ENCODE peak calls at places on chromosomes 13 and 19, in four cellular contexts. R is H1, C is mesendoderm, T is IMR-90. M is an unnamed sample.

GRCh38 chr13:71787461-71787860 is 79.5 kb downstream of the DACH1 start:
- DNase-seq in R (no peak), C (no peak), T (no peak), M (no peak)

GRCh38 chr19:47839913-47840312 is 18.2 kb downstream of the CRX start:
- DNase-seq in R (no peak), C (peak), T (no peak), M (peak)

GRCh38 chr13:92896842-92897241 is 329.8 kb upstream of the GPC6 start:
- DNase-seq in R (no peak), C (peak), T (peak), M (no peak)

GRCh38 chr19:11560404-11560988 is 1.5 kb upstream of the ELOF1 start:
- DNase-seq in R (peak), C (peak), T (peak), M (peak)

GRCh38 chr13:49357694-49358093 is 86.2 kb downstream of the CAB39L start:
- DNase-seq in R (no peak), C (no peak), T (peak), M (no peak)

GRCh38 chr19:44725251-44725650 is 23.3 kb upstream of the BCL3 start:
- DNase-seq in R (no peak), C (no peak), T (no peak), M (no peak)

GRCh38 chr19:679418-680286 is 3.5 kb downstream of the FSTL3 start:
- DNase-seq in R (no peak), C (peak), T (peak), M (peak)

GRCh38 chr13:79781829-79782540 is 301.0 kb downstream of the NDFIP2 start:
- DNase-seq in R (no peak), C (no peak), T (peak), M (no peak)

GRCh38 chr13:32894589-32895001 is 121.6 kb upstream of the KL start:
- DNase-seq in R (no peak), C (no peak), T (peak), M (no peak)

GRCh38 chr19:43934985-43935708 is at the start of gene ZNF45:
- DNase-seq in R (peak), C (peak), T (peak), M (peak)

GRCh38 chr19:5237939-5238480 is 102.6 kb downstream of the PTPRS start:
- DNase-seq in R (no peak), C (no peak), T (no peak), M (no peak)

GRCh38 chr19:47267350-47267759 is 7.3 kb upstream of the INAFM1 start:
- DNase-seq in R (no peak), C (no peak), T (no peak), M (no peak)

GRCh38 chr19:48866692-48867091 is 1.7 kb downstream of the PLEKHA4 start:
- DNase-seq in R (no peak), C (no peak), T (no peak), M (no peak)
- H2AK5ac ChIP-seq in R (no peak), C (no peak), T (no peak), M (no peak)

GRCh38 chr13:41154042-41154441 is 21.4 kb upstream of the KBTBD6 start:
- DNase-seq in R (no peak), C (no peak), T (no peak), M (no peak)
- H4K5ac ChIP-seq in R (no peak), C (no peak), T (no peak), M (no peak)

DNA sequence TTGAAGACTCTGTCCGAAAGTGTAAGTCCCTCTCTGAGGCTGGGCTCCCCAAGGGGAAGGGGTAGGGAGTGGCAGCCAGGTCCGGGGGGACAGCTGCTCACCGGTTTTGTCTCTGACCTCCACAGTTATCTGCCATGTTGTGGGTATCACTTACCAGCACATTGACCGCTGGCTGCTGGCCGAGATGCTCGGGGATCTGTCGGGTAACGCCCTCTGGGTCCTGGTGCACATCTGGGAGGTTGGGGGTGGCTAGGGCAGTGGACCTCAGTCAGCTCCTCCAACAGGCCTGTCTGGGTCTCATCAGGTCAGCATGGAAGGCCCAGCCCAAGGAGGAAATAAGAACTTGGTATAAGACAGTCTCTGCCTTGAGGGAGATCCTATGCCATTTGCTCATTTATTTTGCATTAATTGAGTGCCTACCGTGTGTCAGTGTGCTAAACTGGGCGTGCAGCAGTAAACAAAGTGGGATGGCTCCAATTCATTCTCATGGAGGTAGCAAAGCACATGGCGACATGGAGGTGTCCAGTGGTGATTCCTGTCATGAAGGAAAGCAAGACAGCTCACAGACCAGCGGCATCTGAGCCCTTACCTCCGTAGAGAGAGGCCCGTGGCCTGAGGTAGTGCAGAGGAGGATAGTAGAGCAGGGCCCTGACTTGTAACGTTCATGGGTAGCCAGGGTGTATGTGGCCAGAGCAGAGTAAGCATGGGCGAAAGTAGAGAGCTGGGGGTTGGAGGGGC is 13.7 kb downstream of the EIF3K start:
- DNase-seq in R (no peak), C (no peak), T (no peak), M (no peak)
- H2AK5ac ChIP-seq in R (no peak), C (no peak), T (no peak), M (no peak)

GRCh38 chr13:26910754-26911465 is 150.3 kb upstream of the GPR12 start:
- DNase-seq in R (no peak), C (no peak), T (no peak), M (no peak)
- H4K5ac ChIP-seq in R (no peak), C (no peak), T (no peak), M (no peak)

DNA sequence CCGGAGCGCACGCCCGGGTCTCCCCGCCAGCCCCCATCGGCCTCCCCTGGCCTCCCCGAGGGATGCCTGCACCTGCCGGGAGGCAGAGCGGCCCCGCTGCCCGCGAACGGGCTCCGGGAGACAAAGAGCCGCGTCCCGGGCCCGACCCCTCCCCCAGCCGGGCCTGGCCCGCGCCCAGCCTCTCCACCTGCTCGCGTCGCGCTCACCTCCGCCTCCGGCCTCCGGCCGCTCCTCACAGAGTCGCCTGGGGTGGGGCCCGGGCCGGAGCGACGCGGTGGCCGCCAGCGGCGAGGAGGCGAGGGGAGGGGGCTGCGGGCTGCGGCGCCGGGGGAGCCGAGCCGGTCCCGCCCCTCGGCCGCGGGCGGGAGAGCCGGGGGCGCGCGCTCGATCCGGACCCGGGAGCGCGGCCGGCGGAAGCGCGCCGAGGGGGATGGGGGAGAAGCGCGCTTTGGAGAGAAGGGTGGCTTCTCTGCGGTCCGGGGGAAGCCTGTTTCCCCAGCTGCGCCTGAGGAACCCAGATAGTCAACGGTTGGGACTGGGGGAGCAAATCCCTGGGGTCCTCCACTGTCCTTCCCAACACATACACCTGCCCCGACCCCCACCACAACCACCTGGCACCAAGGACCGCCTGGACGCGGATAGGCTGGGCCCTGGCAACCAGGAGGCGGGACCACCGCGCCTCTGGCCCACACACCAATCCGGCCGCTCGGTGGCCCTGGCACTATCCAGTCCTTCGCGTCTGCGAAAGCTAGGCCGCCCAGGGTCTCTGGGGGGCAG is at the start of gene PRR36:
- DNase-seq in R (peak), C (peak), T (no peak), M (peak)
- H2AK5ac ChIP-seq in R (peak), C (no peak), T (no peak), M (no peak)

GRCh38 chr19:3655402-3656072 is 28.9 kb upstream of the CACTIN start:
- DNase-seq in R (no peak), C (no peak), T (peak), M (no peak)

GRCh38 chr19:3652422-3652821 is 25.8 kb upstream of the CACTIN start:
- DNase-seq in R (no peak), C (no peak), T (no peak), M (no peak)

GRCh38 chr19:3653081-3653795 is 26.6 kb upstream of the CACTIN start:
- DNase-seq in R (no peak), C (no peak), T (no peak), M (no peak)

GRCh38 chr19:3656073-3656746 is 29.6 kb upstream of the CACTIN start:
- DNase-seq in R (no peak), C (no peak), T (peak), M (no peak)

GRCh38 chr19:3653865-3654513 is 27.4 kb upstream of the CACTIN start:
- DNase-seq in R (peak), C (no peak), T (no peak), M (no peak)
- H4K5ac ChIP-seq in R (no peak), C (no peak), T (no peak), M (no peak)

DNA sequence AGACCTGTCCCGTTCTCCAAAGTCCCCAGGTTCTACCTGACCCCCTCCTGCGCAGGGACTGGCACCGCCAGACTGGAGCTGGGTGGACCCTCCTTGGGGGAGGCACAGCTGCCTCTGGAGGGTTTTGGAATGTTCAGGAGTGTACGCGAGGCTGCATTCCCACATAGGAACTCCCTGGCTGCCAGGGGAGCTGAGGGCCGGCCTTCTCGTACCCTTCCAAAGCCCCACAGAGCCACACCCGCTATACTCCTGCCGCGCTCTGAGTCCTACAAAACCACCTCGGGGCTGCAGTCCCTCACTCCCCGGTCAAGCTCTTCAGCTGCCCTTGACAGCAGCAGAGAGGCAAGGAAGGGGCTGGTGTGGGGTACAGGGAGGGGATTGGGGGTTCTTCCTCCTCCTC is 484 bp upstream of the MUC16 start:
- DNase-seq in R (no peak), C (no peak), T (no peak), M (no peak)
- H2AK5ac ChIP-seq in R (no peak), C (no peak), T (no peak), M (no peak)

M was measured in H9.